ENCODE peak calls at places on chromosomes 5 and 9, in five cellular contexts. S, B, A, D and Y are unnamed samples.

GRCh38 chr5:107388111-107388861 is 282.5 kb downstream of the EFNA5 start:
- DNase-seq in S (no peak), B (no peak), A (peak; percentile 66), D (no peak), Y (no peak)

GRCh38 chr5:142944140-142944539 is 174.0 kb downstream of the ARHGAP26 start:
- DNase-seq in S (no peak), B (no peak), A (no peak), D (no peak), Y (no peak)

GRCh38 chr9:3880851-3881250 is 355.1 kb upstream of the RFX3 start:
- DNase-seq in S (no peak), B (no peak), A (peak; percentile 88), D (no peak), Y (no peak)

GRCh38 chr9:95265960-95266359 is 51.5 kb downstream of the FANCC start:
- DNase-seq in S (no peak), B (no peak), A (no peak), D (no peak), Y (no peak)

GRCh38 chr9:135990468-135991429 is 29.6 kb upstream of the UBAC1 start:
- DNase-seq in S (peak; percentile 64), B (peak; percentile 58), A (no peak), D (peak; percentile 78), Y (no peak)

GRCh38 chr5:122985954-122986721 is 50.4 kb downstream of the PPIC start:
- DNase-seq in S (no peak), B (peak; percentile 24), A (no peak), D (no peak), Y (no peak)

GRCh38 chr5:108101105-108101504 is 280.8 kb downstream of the FBXL17 start:
- DNase-seq in S (peak; percentile 31), B (no peak), A (no peak), D (no peak), Y (no peak)

GRCh38 chr9:109793196-109793595 is 13.2 kb downstream of the PALM2AKAP2 start:
- DNase-seq in S (no peak), B (no peak), A (peak; percentile 97), D (no peak), Y (no peak)

GRCh38 chr5:82815871-82816270 is 261.3 kb downstream of the TMEM167A start:
- DNase-seq in S (no peak), B (no peak), A (no peak), D (no peak), Y (no peak)

GRCh38 chr9:128150594-128151342 is 1.5 kb downstream of the LCN2 start:
- DNase-seq in S (peak; percentile 20), B (peak; percentile 60), A (no peak), D (peak; percentile 87), Y (peak; percentile 57)

GRCh38 chr5:35248843-35249780 is 18.8 kb upstream of the PRLR start:
- DNase-seq in S (no peak), B (no peak), A (no peak), D (no peak), Y (no peak)

GRCh38 chr5:130141689-130142320 is 237.5 kb downstream of the CHSY3 start:
- DNase-seq in S (peak; percentile 22), B (peak; percentile 2), A (peak; percentile 54), D (peak; percentile 64), Y (no peak)

GRCh38 chr9:114002271-114002985 is 75.7 kb downstream of the AMBP start:
- DNase-seq in S (no peak), B (no peak), A (no peak), D (peak; percentile 18), Y (no peak)

GRCh38 chr9:81574399-81574798 is 114.9 kb downstream of the TLE1 start:
- DNase-seq in S (no peak), B (no peak), A (peak; percentile 26), D (no peak), Y (no peak)

GRCh38 chr9:122827759-122828090 is 663 bp downstream of the PDCL start:
- DNase-seq in S (no peak), B (no peak), A (peak; percentile 39), D (no peak), Y (no peak)

GRCh38 chr9:5428794-5429528 is 8.8 kb downstream of the PLGRKT start:
- DNase-seq in S (no peak), B (no peak), A (no peak), D (no peak), Y (no peak)

GRCh38 chr5:103346162-103346748 is 87.7 kb downstream of the MACIR start:
- DNase-seq in S (no peak), B (no peak), A (no peak), D (peak; percentile 70), Y (no peak)